ENCODE peak calls at places on chromosome 13, in four cellular contexts. B is transverse colon, Q is A549, F is K562. A is an unnamed sample.

GRCh38 chr13:29849731-29850212 is 645 bp downstream of the UBL3 start:
- DNase-seq in B (peak; percentile 69), Q (peak; percentile 32), F (peak; percentile 12), A (no peak)

GRCh38 chr13:113997845-113998751 is 24.2 kb upstream of the C13orf46 start:
- DNase-seq in B (peak; percentile 33), Q (no peak), F (no peak), A (no peak)

GRCh38 chr13:92573467-92574057 is 653.0 kb upstream of the GPC6 start:
- DNase-seq in B (no peak), Q (peak; percentile 0), F (peak; percentile 53), A (no peak)

GRCh38 chr13:60974296-60974695 is 441.4 kb downstream of the PCDH20 start:
- DNase-seq in B (no peak), Q (no peak), F (no peak), A (no peak)

GRCh38 chr13:43425234-43425633 is 361.5 kb downstream of the ENOX1 start:
- DNase-seq in B (no peak), Q (no peak), F (no peak), A (no peak)

GRCh38 chr13:37540228-37540627 is 58.3 kb downstream of the POSTN start:
- DNase-seq in B (no peak), Q (no peak), F (no peak), A (no peak)

GRCh38 chr13:99821741-99822140 is 149.8 kb downstream of the ZIC5 start:
- DNase-seq in B (no peak), Q (no peak), F (no peak), A (no peak)

GRCh38 chr13:104648291-104648690 is 1582.1 kb upstream of the SLC10A2 start:
- DNase-seq in B (no peak), Q (no peak), F (no peak), A (no peak)

GRCh38 chr13:86298741-86299140 is 499.5 kb upstream of the SLITRK6 start:
- DNase-seq in B (no peak), Q (no peak), F (no peak), A (no peak)

GRCh38 chr13:111483621-111483987 is 163.2 kb downstream of the TEX29 start:
- DNase-seq in B (no peak), Q (no peak), F (no peak), A (no peak)

GRCh38 chr13:67230774-67231480 is 791 bp upstream of the PCDH9 start:
- DNase-seq in B (peak; percentile 39), Q (peak; percentile 31), F (peak; percentile 8), A (no peak)

GRCh38 chr13:114311387-114311786 is 2.9 kb upstream of the CHAMP1 start:
- DNase-seq in B (no peak), Q (no peak), F (no peak), A (no peak)

GRCh38 chr13:112457485-112457884 is 81.3 kb downstream of the SPACA7 start:
- DNase-seq in B (no peak), Q (no peak), F (no peak), A (peak; percentile 87)

GRCh38 chr13:27419333-27419732 is 5.1 kb upstream of the GTF3A start:
- DNase-seq in B (no peak), Q (no peak), F (no peak), A (no peak)

GRCh38 chr13:76791290-76791664 is 94.9 kb downstream of the KCTD12 start:
- DNase-seq in B (no peak), Q (no peak), F (no peak), A (no peak)

GRCh38 chr13:24033527-24034302 is 126.8 kb upstream of the SPATA13 start:
- DNase-seq in B (no peak), Q (no peak), F (no peak), A (no peak)

GRCh38 chr13:113860579-113861432 is 3.1 kb downstream of the GAS6 start:
- DNase-seq in B (peak; percentile 87), Q (no peak), F (peak; percentile 73), A (no peak)

GRCh38 chr13:88097541-88097940 is 426.4 kb downstream of the SLITRK5 start:
- DNase-seq in B (no peak), Q (no peak), F (no peak), A (no peak)

GRCh38 chr13:74135306-74136088 is 1.3 kb upstream of the KLF12 start:
- DNase-seq in B (peak; percentile 78), Q (peak; percentile 33), F (peak; percentile 58), A (peak; percentile 92)

GRCh38 chr13:23928985-23929384 is 31.7 kb upstream of the C1QTNF9B start:
- DNase-seq in B (no peak), Q (peak; percentile 15), F (no peak), A (no peak)

GRCh38 chr13:86655561-86655960 is 856.3 kb upstream of the SLITRK6 start:
- DNase-seq in B (no peak), Q (no peak), F (no peak), A (no peak)

GRCh38 chr13:102580552-102581169 is 16.1 kb upstream of the TPP2 start:
- DNase-seq in B (no peak), Q (no peak), F (peak; percentile 39), A (no peak)

GRCh38 chr13:47679391-47679790 is 321.7 kb downstream of the SUCLA2 start:
- DNase-seq in B (no peak), Q (no peak), F (no peak), A (no peak)

GRCh38 chr13:22270881-22271280 is 600.0 kb downstream of the FGF9 start:
- DNase-seq in B (no peak), Q (no peak), F (no peak), A (no peak)

GRCh38 chr13:30618186-30618937 is 642 bp downstream of the USPL1 start:
- DNase-seq in B (peak; percentile 30), Q (no peak), F (no peak), A (no peak)

GRCh38 chr13:91534996-91535395 is 136.6 kb downstream of the GPC5 start:
- DNase-seq in B (no peak), Q (no peak), F (no peak), A (no peak)
- TF ChIP-seq EP300 in B (no peak), Q (no peak), F (no peak), A (no peak)

DNA sequence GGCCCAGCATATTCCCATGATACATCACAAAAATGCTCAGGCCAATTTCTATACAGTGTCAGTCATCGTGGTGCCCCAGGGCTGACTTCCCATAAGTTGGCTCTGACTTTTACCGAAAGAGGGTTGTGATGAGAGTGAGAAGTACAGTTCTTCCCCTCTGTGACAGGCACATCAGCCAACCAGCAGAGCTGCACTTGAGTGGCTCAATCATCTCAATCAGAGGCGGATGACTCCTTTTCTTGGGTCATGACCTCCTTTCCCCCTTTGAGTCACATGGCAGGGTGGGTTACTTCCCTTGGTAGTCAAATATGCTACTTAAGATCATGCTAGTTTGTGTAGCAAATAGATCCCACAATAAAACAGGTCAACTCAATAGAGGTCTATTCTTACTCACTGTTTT is 6.9 kb upstream of the AMER2 start:
- DNase-seq in B (no peak), Q (no peak), F (no peak), A (no peak)
- H3K4me1 ChIP-seq in B (no peaks in the 10 kb centered on the region), Q (no peaks in the 10 kb centered on the region), F (no peaks in the 10 kb centered on the region), A (no peaks in the 10 kb centered on the region)

GRCh38 chr13:75444016-75444415 is 38.0 kb downstream of the TBC1D4 start:
- DNase-seq in B (no peak), Q (no peak), F (no peak), A (no peak)
- TF ChIP-seq EP300 in B (no peak), Q (no peak), F (no peak), A (no peak)

DNA sequence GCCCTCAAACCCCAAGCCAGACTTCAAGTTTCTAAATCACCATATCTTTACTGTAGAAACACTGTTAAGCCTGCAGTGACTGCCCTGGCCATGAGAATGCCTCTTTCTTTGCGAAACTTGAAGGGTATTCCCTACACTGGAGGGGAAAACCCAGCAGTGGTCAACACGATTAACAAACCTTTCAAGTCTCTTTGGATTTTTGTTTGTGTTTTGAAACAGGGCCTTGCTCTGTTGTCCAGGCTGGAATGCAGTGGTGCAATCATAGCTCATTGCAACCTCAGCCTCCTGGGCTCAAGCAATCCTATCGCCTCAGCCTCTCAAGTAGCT is 17.4 kb upstream of the POMP start:
- DNase-seq in B (no peak), Q (no peak), F (no peak), A (no peak)
- H3K4me1 ChIP-seq in B (peaks cover 8% of the 10 kb centered on the region), Q (no peaks in the 10 kb centered on the region), F (no peaks in the 10 kb centered on the region), A (no peaks in the 10 kb centered on the region)

GRCh38 chr13:39776439-39776838 is 121.0 kb downstream of the COG6 start:
- DNase-seq in B (no peak), Q (no peak), F (no peak), A (no peak)
- TF ChIP-seq EP300 in B (no peak), Q (no peak), F (no peak), A (no peak)

GRCh38 chr13:62512194-62513141 is 1096.8 kb upstream of the PCDH20 start:
- DNase-seq in B (peak; percentile 9), Q (peak; percentile 1), F (no peak), A (no peak)
- H3K4me1 ChIP-seq in B (no peaks in the 10 kb centered on the region), Q (no peaks in the 10 kb centered on the region), F (no peaks in the 10 kb centered on the region), A (no peaks in the 10 kb centered on the region)